ENCODE peak calls at places on chromosomes 13 and 19, in four cellular contexts. One of them, this sample, is unnamed. For H3K4me1, the result is how much of the 10 kb centered on the place peaks cover.

GRCh38 chr19:907183-907853 is 5.7 kb downstream of the R3HDM4 start:
- DNase-seq in astrocyte: no peak
- DNase-seq in tibial artery: no peak
- DNase-seq in uterus: no peak
- DNase-seq in this sample: no peak

GRCh38 chr19:5037936-5038335 is 69.0 kb downstream of the KDM4B start:
- DNase-seq in astrocyte: no peak
- DNase-seq in tibial artery: no peak
- DNase-seq in uterus: no peak
- DNase-seq in this sample: no peak

GRCh38 chr19:31499281-31499680 is 150.0 kb upstream of the TSHZ3 start:
- DNase-seq in astrocyte: no peak
- DNase-seq in tibial artery: no peak
- DNase-seq in uterus: no peak
- DNase-seq in this sample: no peak

GRCh38 chr13:99909836-99910619 is 61.5 kb downstream of the ZIC5 start:
- DNase-seq in astrocyte: no peak
- DNase-seq in tibial artery: no peak
- DNase-seq in uterus: no peak
- DNase-seq in this sample: no peak

GRCh38 chr19:47310819-47311218 is 1.2 kb downstream of the C5AR1 start:
- DNase-seq in astrocyte: no peak
- DNase-seq in tibial artery: peak
- DNase-seq in uterus: no peak
- DNase-seq in this sample: peak

GRCh38 chr13:25085125-25085742 is 10.7 kb upstream of the PABPC3 start:
- DNase-seq in astrocyte: peak
- DNase-seq in tibial artery: no peak
- DNase-seq in uterus: no peak
- DNase-seq in this sample: no peak

GRCh38 chr13:76709851-76710250 is 176.4 kb downstream of the KCTD12 start:
- DNase-seq in astrocyte: peak
- DNase-seq in tibial artery: no peak
- DNase-seq in uterus: no peak
- DNase-seq in this sample: no peak

GRCh38 chr13:35887028-35887666 is 244.0 kb downstream of the DCLK1 start:
- DNase-seq in astrocyte: no peak
- DNase-seq in tibial artery: no peak
- DNase-seq in uterus: no peak
- DNase-seq in this sample: no peak

GRCh38 chr13:51282322-51282721 is 57.2 kb upstream of the SERPINE3 start:
- DNase-seq in astrocyte: no peak
- DNase-seq in tibial artery: no peak
- DNase-seq in uterus: no peak
- DNase-seq in this sample: no peak

GRCh38 chr13:40624338-40624737 is 42.1 kb downstream of the FOXO1 start:
- DNase-seq in astrocyte: peak
- DNase-seq in tibial artery: no peak
- DNase-seq in uterus: no peak
- DNase-seq in this sample: no peak

GRCh38 chr19:46745521-46746280 is at the start of gene FKRP:
- DNase-seq in astrocyte: no peak
- DNase-seq in tibial artery: no peak
- DNase-seq in uterus: peak
- DNase-seq in this sample: no peak

GRCh38 chr13:79710376-79710775 is 229.4 kb downstream of the NDFIP2 start:
- DNase-seq in astrocyte: peak
- DNase-seq in tibial artery: no peak
- DNase-seq in uterus: no peak
- DNase-seq in this sample: no peak

GRCh38 chr19:44777715-44778347 is at the start of gene CBLC:
- DNase-seq in astrocyte: no peak
- DNase-seq in tibial artery: no peak
- DNase-seq in uterus: no peak
- DNase-seq in this sample: peak

GRCh38 chr13:110397445-110397844 is 90.4 kb downstream of the COL4A2 start:
- DNase-seq in astrocyte: peak
- DNase-seq in tibial artery: no peak
- DNase-seq in uterus: no peak
- DNase-seq in this sample: no peak

GRCh38 chr13:73657821-73658540 is 476.2 kb downstream of the KLF12 start:
- DNase-seq in astrocyte: peak
- DNase-seq in tibial artery: peak
- DNase-seq in uterus: peak
- DNase-seq in this sample: no peak

GRCh38 chr13:59641758-59642157 is 522.0 kb downstream of the DIAPH3 start:
- DNase-seq in astrocyte: peak
- DNase-seq in tibial artery: no peak
- DNase-seq in uterus: no peak
- DNase-seq in this sample: no peak

GRCh38 chr19:1264801-1265610 is 4.1 kb upstream of the CIRBP start:
- DNase-seq in astrocyte: peak
- DNase-seq in tibial artery: peak
- DNase-seq in uterus: peak
- DNase-seq in this sample: peak

GRCh38 chr13:30148171-30148754 is 159.1 kb downstream of the KATNAL1 start:
- DNase-seq in astrocyte: no peak
- DNase-seq in tibial artery: no peak
- DNase-seq in uterus: no peak
- DNase-seq in this sample: no peak

GRCh38 chr13:80307401-80307987 is 33.4 kb downstream of the SPRY2 start:
- DNase-seq in astrocyte: no peak
- DNase-seq in tibial artery: no peak
- DNase-seq in uterus: no peak
- DNase-seq in this sample: no peak

GRCh38 chr13:25948910-25949309 is 102.9 kb downstream of the SHISA2 start:
- DNase-seq in astrocyte: no peak
- DNase-seq in tibial artery: no peak
- DNase-seq in uterus: no peak
- DNase-seq in this sample: no peak

GRCh38 chr13:105426454-105426853 is 1109.0 kb downstream of the EFNB2 start:
- DNase-seq in astrocyte: no peak
- DNase-seq in tibial artery: no peak
- DNase-seq in uterus: no peak
- DNase-seq in this sample: no peak

GRCh38 chr19:18167975-18168645 is 5.5 kb upstream of the IFI30 start:
- DNase-seq in astrocyte: no peak
- DNase-seq in tibial artery: no peak
- DNase-seq in uterus: no peak
- DNase-seq in this sample: peak

GRCh38 chr19:4198467-4199126 is 16.1 kb downstream of the ANKRD24 start:
- DNase-seq in astrocyte: no peak
- DNase-seq in tibial artery: no peak
- DNase-seq in uterus: no peak
- DNase-seq in this sample: no peak

GRCh38 chr19:2624537-2625091 is 77.9 kb downstream of the GNG7 start:
- DNase-seq in astrocyte: no peak
- DNase-seq in tibial artery: no peak
- DNase-seq in uterus: no peak
- DNase-seq in this sample: peak

GRCh38 chr13:34201050-34201913 is 383.3 kb downstream of the RFC3 start:
- DNase-seq in astrocyte: peak
- DNase-seq in tibial artery: no peak
- DNase-seq in uterus: no peak
- DNase-seq in this sample: no peak

GRCh38 chr13:26956532-26957142 is 196.1 kb upstream of the GPR12 start:
- DNase-seq in astrocyte: no peak
- DNase-seq in tibial artery: no peak
- DNase-seq in uterus: no peak
- DNase-seq in this sample: no peak
- H3K4me1 ChIP-seq in astrocyte: under half
- H3K4me1 ChIP-seq in tibial artery: under half
- H3K4me1 ChIP-seq in uterus: under half
- H3K4me1 ChIP-seq in this sample: under half

GRCh38 chr19:14115761-14116160 is 1.8 kb downstream of the PRKACA start:
- DNase-seq in astrocyte: no peak
- DNase-seq in tibial artery: no peak
- DNase-seq in uterus: no peak
- DNase-seq in this sample: no peak
- H3K4me3 ChIP-seq in astrocyte: peak
- H3K4me3 ChIP-seq in tibial artery: peak
- H3K4me3 ChIP-seq in uterus: no peak
- H3K4me3 ChIP-seq in this sample: peak

DNA sequence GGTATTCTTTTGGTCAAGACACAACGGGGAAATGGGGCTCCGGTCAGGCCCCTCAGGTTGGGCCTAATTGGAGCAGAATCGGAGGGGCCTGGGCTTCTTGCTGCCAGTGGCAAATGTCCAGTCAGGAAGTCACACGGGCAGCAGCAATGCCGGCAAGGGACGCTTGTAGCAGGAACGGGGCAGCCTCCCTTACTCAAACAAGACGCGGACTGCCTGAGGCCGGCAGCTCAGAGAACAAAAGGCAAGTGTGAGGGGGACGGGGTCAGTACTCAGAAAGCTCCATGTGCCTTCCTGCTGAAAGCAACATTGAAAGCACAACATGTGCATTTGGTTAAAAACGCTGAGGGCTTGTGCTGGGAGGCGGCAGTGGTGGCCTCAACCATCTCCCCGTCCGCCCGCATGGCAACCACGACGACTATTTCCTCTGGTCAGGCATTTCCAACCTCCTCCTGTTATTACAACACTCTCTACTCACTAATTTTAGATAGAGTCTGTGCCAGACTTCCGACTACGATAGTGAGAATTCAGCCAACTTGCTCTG is 20.5 kb upstream of the RASA3 start:
- DNase-seq in astrocyte: no peak
- DNase-seq in tibial artery: no peak
- DNase-seq in uterus: no peak
- DNase-seq in this sample: peak
- H3K4me1 ChIP-seq in astrocyte: under half
- H3K4me1 ChIP-seq in tibial artery: under half
- H3K4me1 ChIP-seq in uterus: under half
- H3K4me1 ChIP-seq in this sample: under half

GRCh38 chr19:53518716-53519115 is 19.2 kb upstream of the ZNF331 start:
- DNase-seq in astrocyte: no peak
- DNase-seq in tibial artery: no peak
- DNase-seq in uterus: no peak
- DNase-seq in this sample: no peak

GRCh38 chr19:53521373-53522202 is 16.4 kb upstream of the ZNF331 start:
- DNase-seq in astrocyte: no peak
- DNase-seq in tibial artery: no peak
- DNase-seq in uterus: no peak
- DNase-seq in this sample: no peak

GRCh38 chr19:53519431-53519830 is 18.5 kb upstream of the ZNF331 start:
- DNase-seq in astrocyte: no peak
- DNase-seq in tibial artery: no peak
- DNase-seq in uterus: peak
- DNase-seq in this sample: no peak

GRCh38 chr19:53520547-53521372 is 17.2 kb upstream of the ZNF331 start:
- DNase-seq in astrocyte: peak
- DNase-seq in tibial artery: peak
- DNase-seq in uterus: peak
- DNase-seq in this sample: peak

DNA sequence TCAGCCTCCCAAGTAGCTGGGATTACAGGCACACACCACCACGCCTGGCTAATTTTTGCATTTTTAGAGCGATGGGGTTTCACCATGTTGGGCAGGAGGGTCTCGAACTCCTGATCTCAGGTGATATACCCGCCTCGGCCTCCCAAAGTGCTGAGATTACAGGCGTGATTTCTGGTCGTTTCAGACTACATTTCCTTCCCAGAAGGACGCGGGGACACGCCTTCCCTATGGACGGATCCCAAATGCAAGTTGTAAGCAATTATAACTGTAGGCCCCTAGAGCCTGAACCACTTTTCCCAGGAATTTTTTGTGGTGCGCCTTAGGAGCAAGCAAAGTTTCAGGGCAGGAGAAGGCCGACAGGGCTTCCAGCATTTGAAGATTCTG is 17.8 kb upstream of the ZNF331 start:
- DNase-seq in astrocyte: no peak
- DNase-seq in tibial artery: no peak
- DNase-seq in uterus: peak
- DNase-seq in this sample: no peak
- H3K4me3 ChIP-seq in astrocyte: peak
- H3K4me3 ChIP-seq in tibial artery: peak
- H3K4me3 ChIP-seq in uterus: peak
- H3K4me3 ChIP-seq in this sample: peak

DNA sequence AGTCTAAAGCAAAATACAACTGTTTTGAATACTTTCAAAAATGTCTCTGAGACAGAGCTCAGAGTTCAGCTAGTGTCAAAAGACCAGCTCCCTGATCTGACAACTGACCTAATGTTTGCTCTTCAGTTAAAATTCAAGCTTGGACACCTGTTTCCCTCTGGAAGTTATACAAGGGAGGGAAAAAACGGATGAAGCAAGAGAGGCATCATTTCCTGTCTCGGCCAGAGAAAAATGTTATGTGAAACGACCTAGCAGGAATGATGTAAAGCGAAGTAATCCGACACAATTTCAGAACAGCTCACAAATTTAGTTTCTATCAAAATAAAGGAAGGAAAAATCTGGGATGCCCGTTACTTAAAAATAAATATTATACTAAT is 59.4 kb downstream of the ZAR1L start:
- DNase-seq in astrocyte: no peak
- DNase-seq in tibial artery: no peak
- DNase-seq in uterus: no peak
- DNase-seq in this sample: no peak
- H3K4me1 ChIP-seq in astrocyte: under half
- H3K4me1 ChIP-seq in tibial artery: under half
- H3K4me1 ChIP-seq in uterus: under half
- H3K4me1 ChIP-seq in this sample: under half

GRCh38 chr13:75305057-75305456 is 176.9 kb downstream of the TBC1D4 start:
- DNase-seq in astrocyte: peak
- DNase-seq in tibial artery: no peak
- DNase-seq in uterus: no peak
- DNase-seq in this sample: no peak

GRCh38 chr13:75312884-75313520 is 169.0 kb downstream of the TBC1D4 start:
- DNase-seq in astrocyte: no peak
- DNase-seq in tibial artery: no peak
- DNase-seq in uterus: no peak
- DNase-seq in this sample: no peak

GRCh38 chr13:75307370-75307984 is 174.5 kb downstream of the TBC1D4 start:
- DNase-seq in astrocyte: peak
- DNase-seq in tibial artery: no peak
- DNase-seq in uterus: no peak
- DNase-seq in this sample: no peak

GRCh38 chr13:75308222-75308621 is 173.7 kb downstream of the TBC1D4 start:
- DNase-seq in astrocyte: no peak
- DNase-seq in tibial artery: no peak
- DNase-seq in uterus: no peak
- DNase-seq in this sample: no peak

GRCh38 chr13:75310005-75310580 is 171.9 kb downstream of the TBC1D4 start:
- DNase-seq in astrocyte: no peak
- DNase-seq in tibial artery: no peak
- DNase-seq in uterus: no peak
- DNase-seq in this sample: no peak
- H3K4me3 ChIP-seq in astrocyte: no peak
- H3K4me3 ChIP-seq in tibial artery: no peak
- H3K4me3 ChIP-seq in uterus: no peak
- H3K4me3 ChIP-seq in this sample: no peak

GRCh38 chr19:42111811-42112210 is 20.4 kb downstream of the POU2F2 start:
- DNase-seq in astrocyte: peak
- DNase-seq in tibial artery: no peak
- DNase-seq in uterus: no peak
- DNase-seq in this sample: no peak
- H3K4me1 ChIP-seq in astrocyte: half or more
- H3K4me1 ChIP-seq in tibial artery: under half
- H3K4me1 ChIP-seq in uterus: under half
- H3K4me1 ChIP-seq in this sample: under half